ENCODE peak calls at places on chromosome 16, in nine cellular contexts. B, R, I, A, K, C, F, H and E are unnamed samples.

GRCh38 chr16:67283039-67283825 is 3.9 kb downstream of the PLEKHG4 start:
- DNase-seq in I (no peak), K (no peak), F (no peak), B (no peak), R (no peak), H (no peak), C (no peak), A (peak), E (no peak)

GRCh38 chr16:3431779-3432219 is 11.5 kb downstream of the ZNF597 start:
- DNase-seq in F (no peak), R (peak), A (no peak), K (peak), I (peak), B (peak), C (no peak), H (no peak), E (peak)

GRCh38 chr16:10564591-10564990 is 15.8 kb downstream of the EMP2 start:
- DNase-seq in B (no peak), I (no peak), R (no peak), H (no peak), C (no peak), A (no peak), F (no peak), K (no peak), E (no peak)

GRCh38 chr16:1407749-1408148 is 6.8 kb downstream of the UNKL start:
- DNase-seq in C (no peak), F (no peak), R (no peak), B (no peak), A (no peak), I (no peak), K (no peak), H (no peak), E (no peak)

GRCh38 chr16:88784074-88784855 is 755 bp downstream of the PIEZO1 start:
- DNase-seq in C (no peak), R (peak), K (peak), F (peak), I (peak), H (peak), B (peak), A (peak), E (no peak)

GRCh38 chr16:60031751-60032150 is 1297.6 kb upstream of the GOT2 start:
- DNase-seq in R (no peak), F (no peak), B (no peak), K (no peak), H (no peak), I (no peak), C (peak), A (no peak), E (no peak)

GRCh38 chr16:19810817-19811731 is 73.6 kb downstream of the GPRC5B start:
- DNase-seq in A (peak), I (no peak), F (peak), K (no peak), B (no peak), C (peak), H (no peak), R (no peak), E (no peak)

GRCh38 chr16:55370762-55371482 is 46.9 kb downstream of the IRX6 start:
- DNase-seq in F (no peak), K (peak), R (no peak), C (no peak), A (peak), I (no peak), B (no peak), H (no peak), E (no peak)

GRCh38 chr16:86075839-86076440 is 177.0 kb downstream of the IRF8 start:
- DNase-seq in A (no peak), I (no peak), H (no peak), B (no peak), C (no peak), K (no peak), F (no peak), R (no peak), E (no peak)

GRCh38 chr16:24635900-24636610 is 93.4 kb upstream of the TNRC6A start:
- DNase-seq in R (no peak), B (no peak), F (peak), A (peak), H (no peak), K (peak), C (peak), I (no peak), E (no peak)

GRCh38 chr16:75217389-75217851 is 1.4 kb upstream of the CTRB1 start:
- DNase-seq in H (no peak), C (no peak), F (no peak), R (no peak), K (no peak), B (no peak), I (no peak), A (no peak), E (no peak)

GRCh38 chr16:58418601-58419000 is 26.3 kb downstream of the GINS3 start:
- DNase-seq in K (no peak), H (no peak), I (no peak), R (no peak), A (peak), C (peak), B (no peak), F (no peak), E (no peak)

GRCh38 chr16:86343111-86343642 is 167.2 kb upstream of the FOXF1 start:
- DNase-seq in C (no peak), F (no peak), I (no peak), R (no peak), K (no peak), A (no peak), H (no peak), B (no peak), E (no peak)

GRCh38 chr16:88882358-88883030 is 16.0 kb upstream of the PABPN1L start:
- DNase-seq in H (no peak), B (no peak), F (no peak), K (no peak), I (no peak), C (no peak), R (peak), A (peak), E (no peak)

GRCh38 chr16:62038225-62038624 is 2.0 kb upstream of the CDH8 start:
- DNase-seq in R (no peak), F (no peak), H (no peak), A (peak), K (no peak), C (no peak), I (no peak), B (no peak), E (no peak)

GRCh38 chr16:81457326-81458133 is 12.9 kb downstream of the CMIP start:
- DNase-seq in H (no peak), A (peak), F (peak), I (no peak), K (no peak), R (no peak), C (no peak), B (no peak), E (no peak)

GRCh38 chr16:747978-748746 is 7.4 kb upstream of the CIAO3 start:
- DNase-seq in B (no peak), I (no peak), R (no peak), F (no peak), A (no peak), C (no peak), K (no peak), H (no peak), E (no peak)

GRCh38 chr16:27597361-27597760 is 47.4 kb downstream of the KATNIP start:
- DNase-seq in K (no peak), A (no peak), H (no peak), I (no peak), C (no peak), R (no peak), F (no peak), B (no peak), E (no peak)

GRCh38 chr16:56102159-56102798 is 89.0 kb upstream of the GNAO1 start:
- DNase-seq in H (no peak), R (no peak), K (no peak), A (no peak), B (no peak), C (no peak), F (no peak), I (no peak), E (no peak)

GRCh38 chr16:27189335-27189972 is 13.9 kb upstream of the KDM8 start:
- DNase-seq in B (no peak), A (no peak), I (no peak), K (no peak), H (no peak), C (no peak), R (no peak), F (no peak), E (no peak)

GRCh38 chr16:89370081-89370511 is 120.3 kb downstream of the ANKRD11 start:
- DNase-seq in I (no peak), A (peak), H (no peak), B (no peak), F (no peak), K (no peak), C (no peak), R (no peak), E (no peak)

GRCh38 chr16:74622005-74622404 is 15.1 kb upstream of the GLG1 start:
- DNase-seq in I (no peak), K (no peak), B (no peak), A (no peak), H (no peak), C (no peak), F (no peak), R (no peak), E (no peak)

GRCh38 chr16:56370185-56370584 is 55.2 kb downstream of the AMFR start:
- DNase-seq in K (no peak), C (no peak), A (no peak), B (no peak), R (no peak), H (no peak), F (no peak), I (no peak), E (no peak)

GRCh38 chr16:9139965-9140364 is 48.5 kb downstream of the HAPSTR1 start:
- DNase-seq in A (peak), F (peak), H (no peak), K (no peak), I (no peak), B (no peak), C (no peak), R (no peak), E (no peak)